ENCODE peak calls at places on chromosome 14, in seven cellular contexts. T, G, Z, P, V, E and N are unnamed samples.

GRCh38 chr14:35368139-35368460 is 36.4 kb downstream of the NFKBIA start:
- DNase-seq in T (no peak), G (no peak), Z (no peak), P (no peak), V (no peak), E (no peak), N (no peak)

GRCh38 chr14:93945070-93945399 is 17.9 kb downstream of the FAM181A start:
- DNase-seq in T (no peak), G (no peak), Z (no peak), P (no peak), V (no peak), E (no peak), N (no peak)

GRCh38 chr14:91778217-91778616 is 46.3 kb upstream of the CATSPERB start:
- DNase-seq in T (no peak), G (no peak), Z (no peak), P (no peak), V (no peak), E (no peak), N (no peak)

GRCh38 chr14:24143511-24143910 is 2.1 kb upstream of the EMC9 start:
- DNase-seq in T (no peak), G (no peak), Z (no peak), P (no peak), V (no peak), E (no peak), N (no peak)

GRCh38 chr14:36056846-36057245 is 119.7 kb downstream of the PTCSC3 start:
- DNase-seq in T (no peak), G (no peak), Z (no peak), P (no peak), V (no peak), E (no peak), N (no peak)

GRCh38 chr14:20631821-20632389 is 9.6 kb downstream of the OR6S1 start:
- DNase-seq in T (peak; percentile 87), G (no peak), Z (peak; percentile 80), P (no peak), V (peak; percentile 74), E (peak; percentile 83), N (peak; percentile 55)

GRCh38 chr14:33647385-33647786 is 303.5 kb downstream of the EGLN3 start:
- DNase-seq in T (no peak), G (no peak), Z (no peak), P (no peak), V (no peak), E (no peak), N (peak; percentile 96)

GRCh38 chr14:58643366-58643765 is 5.6 kb downstream of the DACT1 start:
- DNase-seq in T (no peak), G (no peak), Z (peak; percentile 82), P (no peak), V (no peak), E (no peak), N (no peak)

GRCh38 chr14:41925409-41925808 is 318.7 kb downstream of the LRFN5 start:
- DNase-seq in T (no peak), G (no peak), Z (peak; percentile 51), P (no peak), V (no peak), E (no peak), N (peak; percentile 18)

GRCh38 chr14:75044760-75045159 is 6.5 kb downstream of the MLH3 start:
- DNase-seq in T (no peak), G (no peak), Z (no peak), P (no peak), V (no peak), E (no peak), N (no peak)

GRCh38 chr14:40340708-40341107 is 908.5 kb upstream of the FBXO33 start:
- DNase-seq in T (no peak), G (no peak), Z (no peak), P (no peak), V (no peak), E (no peak), N (no peak)

GRCh38 chr14:39946796-39947195 is 514.6 kb upstream of the FBXO33 start:
- DNase-seq in T (no peak), G (no peak), Z (no peak), P (no peak), V (no peak), E (no peak), N (no peak)

GRCh38 chr14:70952485-70952884 is 45.2 kb downstream of the PCNX1 start:
- DNase-seq in T (no peak), G (no peak), Z (no peak), P (no peak), V (no peak), E (no peak), N (no peak)

GRCh38 chr14:38208825-38209562 is 1.3 kb downstream of the SSTR1 start:
- DNase-seq in T (peak; percentile 86), G (no peak), Z (peak; percentile 60), P (no peak), V (peak; percentile 60), E (peak; percentile 80), N (no peak)

GRCh38 chr14:32129124-32129523 is 52.0 kb downstream of the ARHGAP5 start:
- DNase-seq in T (no peak), G (no peak), Z (no peak), P (no peak), V (no peak), E (no peak), N (peak; percentile 51)

GRCh38 chr14:100065161-100065871 is at the start of gene EVL:
- DNase-seq in T (no peak), G (no peak), Z (peak; percentile 23), P (peak; percentile 86), V (no peak), E (peak; percentile 84), N (no peak)
- H3K4me1 ChIP-seq in T (no peaks in the 10 kb centered on the region), G (no peaks in the 10 kb centered on the region), Z (peaks cover 26% of the 10 kb centered on the region), P (peaks cover 58% of the 10 kb centered on the region), V (no peaks in the 10 kb centered on the region), E (peaks cover 55% of the 10 kb centered on the region), N (peaks cover 8% of the 10 kb centered on the region)

GRCh38 chr14:76131071-76131985 is 20.4 kb upstream of the GPATCH2L start:
- DNase-seq in T (no peak), G (no peak), Z (no peak), P (no peak), V (no peak), E (peak; percentile 71), N (no peak)
- H3K27me3 ChIP-seq in T (no peaks in the 10 kb centered on the region), G (no peaks in the 10 kb centered on the region), Z (peaks cover 16% of the 10 kb centered on the region), P (no peaks in the 10 kb centered on the region), V (no peaks in the 10 kb centered on the region), E (peaks cover 9% of the 10 kb centered on the region), N (peaks cover 64% of the 10 kb centered on the region)

DNA sequence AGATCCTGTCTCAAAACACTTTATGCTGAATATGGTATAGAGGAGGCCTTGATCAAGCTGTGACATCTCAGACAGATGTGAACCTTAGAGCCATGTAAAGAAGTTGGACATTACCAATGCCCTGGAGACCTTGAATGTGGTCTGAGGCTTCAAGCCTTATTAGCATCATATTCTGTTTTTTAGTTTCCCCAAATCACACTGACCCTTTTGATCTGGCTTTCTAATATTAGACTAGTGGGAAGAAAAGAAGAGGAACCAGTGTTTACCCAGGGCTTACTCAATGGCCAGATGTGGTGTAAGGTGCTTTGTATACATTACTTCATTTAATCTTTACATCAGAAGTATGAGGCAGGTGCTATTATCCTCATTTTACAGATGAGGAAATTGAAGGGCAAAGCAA is 10.6 kb upstream of the TBPL2 start:
- DNase-seq in T (no peak), G (no peak), Z (no peak), P (no peak), V (no peak), E (no peak), N (no peak)
- TF ChIP-seq CTCF in T (no peak), G (no peak), Z (no peak), P (no peak), V (no peak), E (no peak), N (no peak)

DNA sequence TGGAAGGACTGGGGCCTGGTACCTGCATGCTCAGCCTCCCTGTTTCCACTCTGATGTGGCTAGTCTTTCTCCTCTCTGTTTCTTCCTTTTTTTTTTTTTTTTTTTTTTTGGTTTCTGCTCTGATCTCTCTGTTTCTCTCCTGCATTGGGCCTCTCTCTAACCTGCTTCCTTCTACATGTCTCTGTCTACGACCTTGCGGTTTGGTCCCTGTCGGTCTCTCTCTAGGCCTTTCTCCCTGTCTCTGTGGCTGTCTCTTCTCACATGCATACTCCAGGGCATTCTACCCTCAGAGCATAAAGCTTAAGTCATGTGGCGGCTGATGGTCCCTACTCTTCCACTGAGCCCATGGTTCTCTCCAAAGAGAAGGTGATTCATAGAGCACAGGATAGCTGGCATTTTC is 1096.6 kb downstream of the BCL11B start:
- DNase-seq in T (no peak), G (no peak), Z (no peak), P (no peak), V (no peak), E (no peak), N (no peak)
- H3K4me1 ChIP-seq in T (no peaks in the 10 kb centered on the region), G (no peaks in the 10 kb centered on the region), Z (no peaks in the 10 kb centered on the region), P (peaks cover 93% of the 10 kb centered on the region), V (no peaks in the 10 kb centered on the region), E (no peaks in the 10 kb centered on the region), N (no peaks in the 10 kb centered on the region)

GRCh38 chr14:103164006-103164405 is 40.7 kb downstream of the TNFAIP2 start:
- DNase-seq in T (no peak), G (no peak), Z (no peak), P (no peak), V (no peak), E (no peak), N (no peak)

GRCh38 chr14:103164786-103165185 is 41.5 kb downstream of the TNFAIP2 start:
- DNase-seq in T (no peak), G (no peak), Z (no peak), P (no peak), V (no peak), E (no peak), N (no peak)

GRCh38 chr14:103161054-103161397 is 37.8 kb downstream of the TNFAIP2 start:
- DNase-seq in T (no peak), G (no peak), Z (no peak), P (no peak), V (no peak), E (no peak), N (no peak)

GRCh38 chr14:103163199-103163598 is 39.9 kb downstream of the TNFAIP2 start:
- DNase-seq in T (no peak), G (no peak), Z (no peak), P (no peak), V (no peak), E (no peak), N (no peak)

DNA sequence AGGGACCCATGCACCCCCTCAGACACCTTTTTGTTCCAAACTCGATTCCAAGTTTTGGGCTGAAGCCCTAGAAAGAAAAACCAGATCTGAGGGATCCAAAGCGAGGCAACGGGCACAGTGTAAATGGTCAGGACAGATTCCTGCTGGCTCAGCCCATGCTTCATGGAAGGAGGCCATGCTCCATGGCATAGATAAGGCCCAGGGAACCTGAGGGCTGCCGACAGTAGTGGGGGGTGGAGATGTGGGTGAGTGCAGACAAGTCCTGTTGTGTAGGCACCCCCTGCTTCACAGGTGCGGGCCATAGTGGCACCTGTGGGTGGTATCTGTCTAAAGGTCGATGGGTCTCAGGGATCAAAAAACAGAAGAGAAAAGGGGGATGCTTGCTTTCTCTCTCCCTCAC is 42.1 kb downstream of the TNFAIP2 start:
- DNase-seq in T (no peak), G (no peak), Z (no peak), P (no peak), V (no peak), E (no peak), N (no peak)
- H3K27me3 ChIP-seq in T (no peaks in the 10 kb centered on the region), G (no peaks in the 10 kb centered on the region), Z (no peaks in the 10 kb centered on the region), P (no peaks in the 10 kb centered on the region), V (no peaks in the 10 kb centered on the region), E (no peaks in the 10 kb centered on the region), N (peaks cover 31% of the 10 kb centered on the region)

DNA sequence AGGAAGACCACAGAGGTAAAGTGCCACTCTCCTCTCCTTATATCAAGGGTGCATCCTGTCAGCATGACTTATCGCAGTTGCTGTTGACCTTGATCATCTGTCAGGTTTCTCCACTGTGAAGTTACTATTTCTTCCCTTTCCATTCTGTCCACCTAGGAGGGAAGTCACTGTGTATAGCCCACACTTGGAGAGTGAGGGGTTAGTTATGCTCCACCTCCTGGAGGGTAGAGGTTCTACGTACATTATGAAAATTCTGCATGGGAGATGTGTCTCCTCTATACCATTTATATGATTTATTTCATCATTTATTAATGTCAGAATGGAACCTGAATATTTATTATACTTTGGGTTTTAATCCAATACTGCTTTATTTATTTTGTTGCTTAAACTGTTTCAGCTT is 40.2 kb upstream of the SMOC1 start:
- DNase-seq in T (no peak), G (no peak), Z (no peak), P (no peak), V (no peak), E (no peak), N (no peak)
- TF ChIP-seq CTCF in T (no peak), G (no peak), Z (no peak), P (no peak), V (no peak), E (no peak), N (peak; percentile 6)